ENCODE peak calls at places on chromosomes 12 and 14, in nine cellular contexts. B is esophagus squamous epithelium, M is lower leg skin, Z is PC-3, L is heart left ventricle, D is neural progenitor cell, K is body of pancreas, W is right cardiac atrium, U is A549. I is an unnamed sample.
A peak's percentile ranks its signal among the peaks of the same experiment; 100 is the strongest.

GRCh38 chr12:57897296-57897974 is 43.9 kb upstream of the ATP23 start:
- DNase-seq in B (no peak), M (no peak), Z (no peak), L (no peak), D (no peak), K (no peak), W (no peak), U (no peak), I (no peak)

GRCh38 chr14:85934123-85934885 is 404.4 kb downstream of the FLRT2 start:
- DNase-seq in B (no peak), M (no peak), Z (peak; percentile 42), L (peak; percentile 12), D (no peak), K (no peak), W (no peak), U (peak; percentile 13), I (no peak)

GRCh38 chr14:36518586-36519430 is 1.2 kb downstream of the NKX2-1 start:
- DNase-seq in B (no peak), M (no peak), Z (no peak), L (no peak), D (peak; percentile 60), K (no peak), W (no peak), U (no peak), I (no peak)

GRCh38 chr14:104561124-104561531 is 18.4 kb upstream of the C14orf180 start:
- DNase-seq in B (no peak), M (no peak), Z (no peak), L (no peak), D (no peak), K (no peak), W (no peak), U (no peak), I (no peak)

GRCh38 chr12:58801986-58802385 is 118.3 kb downstream of the LRIG3 start:
- DNase-seq in B (no peak), M (no peak), Z (no peak), L (no peak), D (peak; percentile 28), K (no peak), W (no peak), U (no peak), I (no peak)

GRCh38 chr12:91986084-91986483 is 159.6 kb downstream of the BTG1 start:
- DNase-seq in B (no peak), M (no peak), Z (peak; percentile 89), L (no peak), D (peak; percentile 69), K (no peak), W (no peak), U (peak; percentile 9), I (no peak)

GRCh38 chr12:1130571-1130970 is 139.5 kb downstream of the ERC1 start:
- DNase-seq in B (no peak), M (no peak), Z (no peak), L (no peak), D (no peak), K (no peak), W (no peak), U (no peak), I (no peak)

GRCh38 chr12:27185234-27186045 is 58.6 kb upstream of the STK38L start:
- DNase-seq in B (no peak), M (no peak), Z (peak; percentile 76), L (no peak), D (no peak), K (no peak), W (peak; percentile 36), U (no peak), I (no peak)

GRCh38 chr12:49644620-49644994 is 21.2 kb downstream of the PRPF40B start:
- DNase-seq in B (no peak), M (peak; percentile 65), Z (peak; percentile 79), L (peak; percentile 84), D (peak; percentile 85), K (peak; percentile 72), W (peak; percentile 91), U (peak; percentile 86), I (no peak)

GRCh38 chr12:58041441-58041840 is 100.1 kb downstream of the ATP23 start:
- DNase-seq in B (no peak), M (no peak), Z (no peak), L (no peak), D (no peak), K (no peak), W (no peak), U (no peak), I (no peak)

GRCh38 chr12:64742371-64742770 is 16.8 kb downstream of the GNS start:
- DNase-seq in B (no peak), M (no peak), Z (no peak), L (no peak), D (no peak), K (no peak), W (no peak), U (no peak), I (no peak)

GRCh38 chr12:47856094-47856493 is 36.4 kb upstream of the HDAC7 start:
- DNase-seq in B (no peak), M (no peak), Z (no peak), L (no peak), D (no peak), K (no peak), W (no peak), U (no peak), I (no peak)

GRCh38 chr12:104132351-104132956 is 5.6 kb downstream of the NFYB start:
- DNase-seq in B (no peak), M (no peak), Z (no peak), L (peak; percentile 35), D (no peak), K (no peak), W (no peak), U (no peak), I (no peak)

GRCh38 chr12:95259368-95259767 is 41.8 kb downstream of the VEZT start:
- DNase-seq in B (no peak), M (no peak), Z (peak; percentile 33), L (no peak), D (no peak), K (no peak), W (no peak), U (no peak), I (no peak)

GRCh38 chr14:89503458-89503996 is 86.5 kb upstream of the FOXN3 start:
- DNase-seq in B (no peak), M (no peak), Z (no peak), L (no peak), D (no peak), K (no peak), W (no peak), U (no peak), I (peak; percentile 20)

GRCh38 chr14:61203059-61203753 is 77.9 kb downstream of the TMEM30B start:
- DNase-seq in B (no peak), M (no peak), Z (no peak), L (no peak), D (no peak), K (no peak), W (no peak), U (no peak), I (no peak)

GRCh38 chr12:80233926-80234325 is 134.6 kb downstream of the OTOGL start:
- DNase-seq in B (no peak), M (no peak), Z (no peak), L (no peak), D (no peak), K (no peak), W (no peak), U (no peak), I (no peak)

GRCh38 chr12:124316257-124316656 is 21.4 kb downstream of the RFLNA start:
- DNase-seq in B (no peak), M (no peak), Z (no peak), L (no peak), D (no peak), K (no peak), W (no peak), U (no peak), I (no peak)

DNA sequence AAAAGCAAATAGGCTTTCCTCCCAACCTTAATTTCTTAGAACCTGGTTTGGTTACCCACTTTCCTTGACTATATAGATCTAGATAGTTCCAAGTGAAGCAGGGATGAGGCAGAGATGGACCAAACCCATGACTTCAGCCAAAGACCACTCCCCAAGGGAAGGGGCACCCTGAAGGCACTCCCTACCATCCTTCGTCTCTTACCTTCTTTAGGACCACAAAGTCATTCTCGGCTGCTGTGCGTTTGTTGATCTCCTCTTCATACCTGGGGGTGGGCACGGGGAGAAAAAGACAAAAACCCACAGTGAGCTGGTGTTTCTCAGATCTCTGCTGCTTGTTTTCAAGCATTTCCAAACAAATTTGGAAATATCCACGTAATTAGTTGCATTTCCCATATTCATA is 3.4 kb downstream of the KRT4 start:
- DNase-seq in B (no peak), M (no peak), Z (no peak), L (no peak), D (no peak), K (no peak), W (no peak), U (no peak), I (no peak)
- H3K4me3 ChIP-seq in B (no peak overlapping the region), M (no peak overlapping the region), Z (no peak overlapping the region), L (no peak overlapping the region), D (no peak overlapping the region), K (no peak overlapping the region), W (no peak overlapping the region), U (no peak overlapping the region), I (no peak overlapping the region)

GRCh38 chr12:54277823-54278276 is 2.1 kb downstream of the CBX5 start:
- DNase-seq in B (no peak), M (no peak), Z (peak; percentile 38), L (no peak), D (no peak), K (no peak), W (no peak), U (no peak), I (no peak)
- H3K4me3 ChIP-seq in B (peak overlapping the region; percentile 84), M (no peak overlapping the region), Z (peak overlapping the region; percentile 88), L (no peak overlapping the region), D (peak overlapping the region; percentile 88), K (no peak overlapping the region), W (peak overlapping the region; percentile 16), U (peak overlapping the region; percentile 88), I (peak overlapping the region; percentile 84)

GRCh38 chr14:22168092-22168955 is 420.7 kb downstream of the DAD1 start:
- DNase-seq in B (no peak), M (no peak), Z (peak; percentile 21), L (no peak), D (no peak), K (no peak), W (no peak), U (no peak), I (no peak)
- H3K4me3 ChIP-seq in B (no peak overlapping the region), M (no peak overlapping the region), Z (no peak overlapping the region), L (no peak overlapping the region), D (no peak overlapping the region), K (no peak overlapping the region), W (no peak overlapping the region), U (no peak overlapping the region), I (no peak overlapping the region)

GRCh38 chr14:77040059-77040308 is 11.5 kb upstream of the IRF2BPL start:
- DNase-seq in B (no peak), M (no peak), Z (no peak), L (no peak), D (no peak), K (no peak), W (no peak), U (no peak), I (no peak)

GRCh38 chr14:77040995-77041744 is 12.7 kb upstream of the IRF2BPL start:
- DNase-seq in B (no peak), M (no peak), Z (peak; percentile 50), L (peak; percentile 33), D (no peak), K (peak; percentile 45), W (no peak), U (no peak), I (no peak)

GRCh38 chr14:77041837-77042557 is 13.5 kb upstream of the IRF2BPL start:
- DNase-seq in B (no peak), M (peak; percentile 72), Z (peak; percentile 94), L (peak; percentile 76), D (no peak), K (peak; percentile 69), W (no peak), U (no peak), I (no peak)

GRCh38 chr14:77039285-77040058 is 11.0 kb upstream of the IRF2BPL start:
- DNase-seq in B (no peak), M (no peak), Z (no peak), L (no peak), D (no peak), K (no peak), W (no peak), U (no peak), I (no peak)

GRCh38 chr14:77040309-77040994 is 11.9 kb upstream of the IRF2BPL start:
- DNase-seq in B (peak; percentile 83), M (peak; percentile 99), Z (peak; percentile 100), L (peak; percentile 100), D (peak; percentile 83), K (peak; percentile 100), W (peak; percentile 100), U (peak; percentile 88), I (peak; percentile 98)
- H3K4me3 ChIP-seq in B (peak overlapping the region; percentile 59), M (no peak overlapping the region), Z (peak overlapping the region; percentile 59), L (no peak overlapping the region), D (peak overlapping the region; percentile 45), K (no peak overlapping the region), W (peak overlapping the region; percentile 32), U (peak overlapping the region; percentile 36), I (peak overlapping the region; percentile 30)

I was measured in vagina.